ENCODE peak calls at places on chromosomes 12 and 14, in eight cellular contexts. G is upper lobe of right lung; A is GM23338; L is A549; M is suprapubic skin; S is effector memory CD4-positive, alpha-beta T cell; D is PC-3; V is left ventricle myocardium inferior. P is an unnamed sample. For H3K4me1, the result is how much of the 10 kb centered on the place peaks cover.

GRCh38 chr14:76261371-76261811 is 109.7 kb downstream of the GPATCH2L start:
- DNase-seq in D (no peak), M (no peak), G (no peak), L (no peak), V (no peak), A (peak), S (no peak), P (no peak)

GRCh38 chr12:23944067-23944466 is 5.4 kb downstream of the SOX5 start:
- DNase-seq in V (no peak), G (no peak), S (no peak), D (no peak), L (no peak), M (no peak), A (peak), P (no peak)

GRCh38 chr14:33918256-33918655 is 32.6 kb downstream of the EGLN3 start:
- DNase-seq in L (no peak), S (no peak), V (no peak), D (no peak), G (no peak), A (no peak), M (no peak), P (no peak)

GRCh38 chr12:120468846-120469449 is 600 bp downstream of the SRSF9 start:
- DNase-seq in V (peak), M (no peak), G (peak), L (peak), A (no peak), D (no peak), S (no peak), P (peak)

GRCh38 chr12:116876151-116876869 is 4.9 kb downstream of the HRK start:
- DNase-seq in A (peak), M (no peak), D (no peak), G (no peak), V (no peak), L (no peak), S (no peak), P (peak)

GRCh38 chr12:127270193-127270592 is 996.8 kb upstream of the TMEM132C start:
- DNase-seq in M (no peak), L (peak), A (no peak), S (no peak), D (peak), G (no peak), V (no peak), P (no peak)

GRCh38 chr14:96662116-96662901 is 134.9 kb upstream of the VRK1 start:
- DNase-seq in A (no peak), G (no peak), M (peak), S (no peak), V (no peak), D (no peak), L (peak), P (no peak)

GRCh38 chr12:49295087-49296001 is at the start of gene PRPH:
- DNase-seq in G (peak), A (peak), S (no peak), L (no peak), V (no peak), M (no peak), D (no peak), P (peak)

GRCh38 chr12:105220150-105220928 is 15.6 kb downstream of the APPL2 start:
- DNase-seq in D (no peak), M (no peak), S (no peak), V (no peak), A (no peak), L (no peak), G (no peak), P (no peak)

GRCh38 chr14:81353691-81354323 is 46.3 kb downstream of the STON2 start:
- DNase-seq in A (peak), D (no peak), S (no peak), L (no peak), G (no peak), M (no peak), V (no peak), P (no peak)
- H3K4me1 ChIP-seq in A (under half), D (under half), S (under half), L (under half), G (under half), M (under half), V (under half), P (under half)

DNA sequence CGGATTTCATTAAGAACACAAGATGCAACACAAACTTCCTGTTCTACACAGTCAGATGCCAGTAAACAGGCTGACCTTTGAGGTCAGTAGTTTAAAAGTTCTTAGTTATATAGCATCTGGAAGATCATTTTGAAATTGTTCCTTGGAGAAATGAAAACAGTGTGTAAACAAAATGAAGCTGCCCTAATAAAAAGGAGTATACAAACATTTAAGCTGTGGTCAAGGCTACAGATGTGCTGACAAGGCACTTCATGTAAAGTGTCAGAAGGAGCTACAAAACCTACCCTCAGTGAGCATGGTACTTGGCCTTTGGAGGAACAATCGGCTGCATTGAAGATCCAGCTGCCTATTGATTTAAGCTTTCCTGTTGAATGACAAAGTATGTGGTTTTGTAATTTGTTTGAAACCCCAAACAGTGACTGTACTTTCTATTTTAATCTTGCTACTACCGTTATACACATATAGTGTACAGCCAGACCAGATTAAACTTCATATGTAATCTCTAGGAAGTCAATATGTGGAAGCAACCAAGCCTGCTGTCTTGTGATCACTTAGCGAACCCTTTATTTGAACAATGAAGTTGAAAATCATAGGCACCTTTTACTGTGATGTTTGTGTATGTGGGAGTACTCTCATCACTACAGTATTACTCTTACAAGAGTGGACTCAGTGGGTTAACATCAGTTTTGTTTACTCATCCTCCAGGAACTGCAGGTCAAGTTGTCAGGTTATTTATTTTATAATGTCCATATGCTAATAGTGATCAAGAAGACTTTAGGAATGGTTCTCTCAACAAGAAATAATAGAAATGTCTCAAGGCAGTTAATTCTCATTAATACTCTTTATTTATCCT is 13.5 kb downstream of the PTGER2 start:
- DNase-seq in G (no peak), M (no peak), A (no peak), D (peak), V (no peak), S (no peak), L (no peak), P (no peak)
- H3K4me1 ChIP-seq in G (under half), M (under half), A (under half), D (under half), V (under half), S (under half), L (under half), P (under half)

DNA sequence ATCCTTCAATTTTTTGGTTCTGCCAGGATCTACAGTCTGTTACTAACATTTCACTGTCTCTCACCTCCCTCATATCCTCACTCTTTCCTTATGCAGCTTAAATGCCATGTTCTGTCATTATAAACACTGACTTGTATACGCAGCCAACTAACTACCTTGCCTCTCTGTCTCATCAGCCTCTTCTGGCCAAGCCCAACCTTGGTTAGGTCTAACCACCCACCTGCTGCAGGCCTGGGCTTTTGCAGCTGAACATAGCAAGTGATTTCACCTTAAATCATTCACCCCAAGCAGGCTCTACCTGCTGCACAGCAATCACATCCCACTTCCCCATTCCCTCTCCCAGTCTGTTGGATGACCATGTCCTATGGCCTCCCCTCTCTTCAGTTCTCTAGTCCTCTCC is 91.5 kb downstream of the GTF2A1 start:
- DNase-seq in V (no peak), L (no peak), M (no peak), A (no peak), S (no peak), D (no peak), G (no peak), P (no peak)
- H3K4me1 ChIP-seq in V (under half), L (under half), M (under half), A (under half), S (under half), D (under half), G (under half), P (under half)

DNA sequence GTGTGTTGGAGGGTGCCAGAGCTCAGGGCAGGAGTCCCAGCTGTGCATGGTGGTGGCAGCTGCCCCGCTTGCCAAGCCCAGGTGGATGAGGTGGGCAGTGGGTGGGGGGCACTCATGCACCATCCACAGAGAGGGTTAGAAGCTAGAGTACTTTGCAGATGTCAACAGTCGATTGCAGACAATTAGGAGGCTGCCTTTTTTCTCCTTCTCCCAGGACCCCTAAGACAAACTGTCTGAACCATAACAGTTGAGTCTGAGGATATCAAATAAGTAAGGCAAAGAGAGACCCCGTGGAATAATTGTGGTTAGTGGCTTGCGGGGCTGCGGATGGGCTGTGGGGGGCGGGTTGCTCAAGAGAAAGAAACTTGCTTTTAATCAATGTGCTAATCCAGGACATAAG is 926.1 kb downstream of the VRK1 start:
- DNase-seq in L (no peak), S (no peak), G (no peak), A (no peak), V (no peak), D (no peak), M (no peak), P (no peak)
- H3K4me1 ChIP-seq in L (under half), S (under half), G (under half), A (under half), V (under half), D (under half), M (under half), P (under half)

GRCh38 chr12:77895699-77896098 is 65.0 kb downstream of the NAV3 start:
- DNase-seq in M (no peak), G (no peak), S (no peak), A (no peak), L (no peak), D (no peak), V (no peak), P (no peak)

GRCh38 chr12:77888611-77889010 is 57.9 kb downstream of the NAV3 start:
- DNase-seq in V (no peak), S (no peak), M (no peak), G (no peak), L (peak), A (no peak), D (peak), P (no peak)

GRCh38 chr12:77894548-77894947 is 63.9 kb downstream of the NAV3 start:
- DNase-seq in A (peak), V (no peak), S (no peak), G (no peak), M (no peak), D (no peak), L (no peak), P (no peak)

GRCh38 chr12:77893918-77894317 is 63.2 kb downstream of the NAV3 start:
- DNase-seq in A (peak), V (no peak), M (no peak), G (no peak), S (no peak), L (peak), D (peak), P (no peak)

GRCh38 chr12:77891531-77892147 is 60.9 kb downstream of the NAV3 start:
- DNase-seq in S (no peak), A (no peak), G (no peak), V (no peak), D (no peak), M (no peak), L (no peak), P (no peak)
- H3K4me1 ChIP-seq in S (under half), A (under half), G (under half), V (under half), D (under half), M (under half), L (under half), P (under half)

GRCh38 chr14:32329690-32330290 is 692 bp downstream of the AKAP6 start:
- DNase-seq in A (no peak), M (no peak), G (no peak), D (no peak), L (no peak), V (no peak), S (no peak), P (no peak)

GRCh38 chr14:32329146-32329545 is at the start of gene AKAP6:
- DNase-seq in A (peak), S (no peak), D (no peak), V (no peak), G (no peak), L (no peak), M (no peak), P (no peak)

GRCh38 chr14:32331227-32331597 is 2.1 kb downstream of the AKAP6 start:
- DNase-seq in A (no peak), V (no peak), G (no peak), L (no peak), S (no peak), M (no peak), D (no peak), P (no peak)

GRCh38 chr14:32332415-32333116 is 3.5 kb downstream of the AKAP6 start:
- DNase-seq in A (no peak), V (no peak), M (no peak), G (no peak), S (no peak), L (no peak), D (peak), P (no peak)

GRCh38 chr14:32330356-32331226 is 1.5 kb downstream of the AKAP6 start:
- DNase-seq in G (no peak), A (no peak), V (no peak), S (no peak), D (no peak), L (no peak), M (no peak), P (no peak)
- H3K4me1 ChIP-seq in G (under half), A (under half), V (under half), S (under half), D (under half), L (under half), M (under half), P (under half)

P was measured in kidney.